ENCODE peak calls at places on chromosomes 2 and 18, in eight cellular contexts. O is K562, C is stomach, W is A549, R is HepG2, E is H1, M is sigmoid colon, J is SK-N-SH. Y is an unnamed sample.

GRCh38 chr2:12168354-12169059 is 422.1 kb downstream of the LPIN1 start:
- DNase-seq in O (no peak), C (no peak), W (no peak), R (no peak), E (no peak), M (no peak), J (no peak), Y (no peak)

GRCh38 chr2:279956-280654 is 7.8 kb downstream of the ALKAL2 start:
- DNase-seq in O (no peak), C (no peak), W (no peak), R (no peak), E (no peak), M (no peak), J (no peak), Y (no peak)

GRCh38 chr2:10242451-10242850 is 60.3 kb upstream of the HPCAL1 start:
- DNase-seq in O (no peak), C (no peak), W (no peak), R (no peak), E (no peak), M (peak), J (no peak), Y (no peak)

GRCh38 chr2:205700331-205701132 is 18.2 kb downstream of the NRP2 start:
- DNase-seq in O (no peak), C (no peak), W (peak), R (peak), E (no peak), M (no peak), J (no peak), Y (peak)

GRCh38 chr18:73535189-73535588 is 612.4 kb downstream of the FBXO15 start:
- DNase-seq in O (no peak), C (no peak), W (no peak), R (no peak), E (no peak), M (no peak), J (no peak), Y (no peak)

GRCh38 chr2:162475661-162476060 is 131.7 kb downstream of the GCA start:
- DNase-seq in O (no peak), C (no peak), W (no peak), R (no peak), E (no peak), M (no peak), J (no peak), Y (no peak)

GRCh38 chr18:9708882-9709877 is 1.1 kb downstream of the RAB31 start:
- DNase-seq in O (peak), C (no peak), W (no peak), R (no peak), E (no peak), M (peak), J (no peak), Y (peak)

GRCh38 chr2:172253190-172254052 is 150.7 kb upstream of the DLX2 start:
- DNase-seq in O (peak), C (peak), W (peak), R (peak), E (no peak), M (no peak), J (peak), Y (no peak)

GRCh38 chr18:52652451-52652850 is 312.5 kb downstream of the DCC start:
- DNase-seq in O (no peak), C (no peak), W (no peak), R (no peak), E (no peak), M (no peak), J (no peak), Y (no peak)

GRCh38 chr2:61151434-61151833 is 10.6 kb upstream of the C2orf74 start:
- DNase-seq in O (no peak), C (no peak), W (no peak), R (no peak), E (no peak), M (no peak), J (no peak), Y (no peak)

GRCh38 chr2:3076848-3077735 is 300.5 kb downstream of the EIPR1 start:
- DNase-seq in O (no peak), C (no peak), W (no peak), R (no peak), E (no peak), M (no peak), J (peak), Y (no peak)

GRCh38 chr2:219058541-219059374 is 2.0 kb downstream of the IHH start:
- DNase-seq in O (peak), C (peak), W (no peak), R (peak), E (no peak), M (no peak), J (peak), Y (no peak)

DNA sequence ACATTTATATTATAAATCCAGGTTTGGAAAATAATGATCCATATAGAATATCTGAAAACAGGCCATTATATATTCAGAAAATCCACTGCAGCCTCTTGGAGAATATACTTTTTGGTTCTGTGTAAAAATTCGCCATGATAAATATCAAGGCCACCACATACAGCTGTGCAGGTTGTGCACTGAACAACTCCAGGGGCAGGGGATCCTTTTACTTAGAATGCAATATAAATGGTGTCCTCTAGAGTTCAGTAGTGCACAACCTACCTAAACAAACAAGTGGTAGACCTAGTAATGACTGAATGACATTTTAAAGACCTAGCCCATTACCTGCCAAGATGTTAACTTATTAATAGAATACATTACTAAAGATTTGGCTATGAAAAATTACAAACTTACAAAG is 22.4 kb downstream of the MOGAT1 start:
- DNase-seq in O (no peak), C (no peak), W (peak), R (peak), E (no peak), M (no peak), J (no peak), Y (no peak)
- TF ChIP-seq CTCF in O (peak), C (no peak), W (peak), R (peak), E (no peak), M (no peak), J (no peak), Y (no peak)

DNA sequence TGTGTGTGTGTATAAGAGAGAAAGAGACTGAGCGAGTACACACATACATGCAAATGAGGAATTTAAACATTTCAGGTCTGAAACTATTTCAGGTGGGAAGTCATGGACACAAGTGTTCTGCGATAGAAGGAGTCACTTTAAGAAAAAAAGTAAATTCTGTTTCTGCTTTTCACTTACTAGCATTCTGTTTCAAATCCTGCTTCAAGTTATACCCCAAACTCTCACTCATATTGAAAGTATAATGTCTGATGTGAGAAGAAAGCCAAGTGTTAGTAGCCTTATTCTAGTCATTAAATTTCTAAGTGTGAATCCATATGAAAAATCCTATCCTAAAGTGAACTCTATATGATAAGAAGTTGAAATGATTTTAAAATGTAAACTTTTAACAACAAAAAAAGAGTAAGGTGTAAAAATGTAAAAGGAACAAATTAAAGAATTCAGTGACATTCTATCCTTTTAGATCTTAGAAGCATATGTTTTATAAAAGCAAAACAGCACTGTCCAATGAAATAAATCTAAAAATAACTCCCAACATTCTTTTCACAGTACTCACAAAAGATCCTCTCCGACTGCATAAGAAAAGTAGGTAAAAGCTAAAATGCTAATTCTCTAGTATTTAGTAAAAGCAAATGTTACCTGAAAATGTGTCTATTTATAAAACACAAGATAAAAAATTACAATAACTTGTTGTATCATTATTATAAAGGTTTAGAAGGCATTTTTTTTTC is 570.6 kb downstream of the ZEB2 start:
- DNase-seq in O (no peak), C (no peak), W (no peak), R (no peak), E (no peak), M (no peak), J (no peak), Y (no peak)
- H3K4me3 ChIP-seq in O (no peak), C (no peak), W (no peak), R (no peak), E (no peak), M (no peak), J (no peak), Y (no peak)

DNA sequence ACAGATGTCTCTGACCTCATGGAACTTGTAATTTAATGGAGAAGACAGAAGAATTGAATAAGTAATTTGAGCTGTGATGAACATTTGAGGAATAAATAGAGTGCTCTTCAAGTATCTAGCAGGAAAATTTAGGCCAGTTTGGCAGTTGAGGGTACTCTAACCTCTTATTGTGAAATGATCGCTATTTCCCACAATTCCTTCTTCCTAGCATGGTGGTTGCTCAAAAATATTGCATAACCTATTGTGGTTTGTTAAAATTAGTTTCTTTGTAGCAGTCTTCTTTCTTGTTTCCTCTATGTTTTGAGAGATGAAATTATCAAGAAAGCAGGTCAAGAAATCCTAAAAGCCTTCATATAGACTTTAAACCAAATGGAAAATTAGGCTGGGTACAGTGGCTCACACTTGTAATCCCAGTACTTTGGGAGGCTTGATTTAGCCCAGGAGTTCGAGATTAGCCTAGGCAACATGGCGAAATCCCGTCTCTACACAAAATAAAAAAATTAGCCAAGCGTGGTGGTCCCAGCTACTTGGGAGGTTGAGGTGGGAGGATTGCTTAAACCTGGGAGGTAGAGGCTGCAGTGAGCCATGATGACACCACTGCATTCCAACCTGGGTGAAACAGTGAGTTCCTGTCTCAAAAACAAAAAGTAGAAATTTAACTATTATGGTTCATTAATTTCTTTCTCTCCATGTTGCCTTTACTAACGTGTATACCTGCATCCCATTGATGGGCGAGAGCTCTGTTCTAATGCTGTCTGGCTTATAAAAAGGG is 58.7 kb downstream of the RBKS start:
- DNase-seq in O (no peak), C (no peak), W (no peak), R (no peak), E (no peak), M (no peak), J (no peak), Y (no peak)
- TF ChIP-seq EP300 in O (no peak), C (no peak), W (no peak), R (no peak), E (no peak), M (no peak), J (no peak), Y (no peak)

GRCh38 chr2:54503828-54504227 is 47.7 kb downstream of the SPTBN1 start:
- DNase-seq in O (no peak), C (no peak), W (no peak), R (no peak), E (no peak), M (no peak), J (no peak), Y (no peak)

GRCh38 chr2:54500404-54501147 is 44.4 kb downstream of the SPTBN1 start:
- DNase-seq in O (no peak), C (no peak), W (no peak), R (no peak), E (no peak), M (peak), J (no peak), Y (no peak)

GRCh38 chr2:54504866-54505265 is 48.7 kb downstream of the SPTBN1 start:
- DNase-seq in O (no peak), C (no peak), W (no peak), R (no peak), E (no peak), M (no peak), J (no peak), Y (no peak)

GRCh38 chr2:54502731-54503130 is 46.6 kb downstream of the SPTBN1 start:
- DNase-seq in O (no peak), C (no peak), W (no peak), R (no peak), E (no peak), M (no peak), J (no peak), Y (no peak)

DNA sequence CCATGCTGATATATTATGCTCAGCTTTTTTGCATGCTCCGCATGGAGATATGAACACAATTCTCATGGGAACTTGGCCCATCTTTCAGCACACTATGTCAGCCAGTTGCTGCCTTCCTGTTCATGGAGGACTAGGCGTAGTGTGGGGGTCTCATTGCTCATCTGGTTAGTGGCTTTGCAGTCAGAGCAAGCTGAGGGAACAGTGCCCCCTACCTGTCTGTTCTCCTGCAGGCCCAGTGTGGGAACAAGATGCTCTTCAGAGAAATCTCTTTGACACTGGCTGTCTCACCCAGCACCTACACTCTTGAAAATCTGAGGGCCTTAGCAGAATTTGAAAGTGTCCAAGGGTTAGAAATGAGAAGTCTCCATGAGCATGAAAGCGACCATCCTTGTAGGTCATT is 47.1 kb downstream of the SPTBN1 start:
- DNase-seq in O (peak), C (no peak), W (no peak), R (peak), E (no peak), M (no peak), J (peak), Y (no peak)
- TF ChIP-seq CTCF in O (peak), C (peak), W (peak), R (peak), E (peak), M (no peak), J (peak), Y (no peak)

GRCh38 chr18:49026501-49027378 is 76.0 kb upstream of the SMAD7 start:
- DNase-seq in O (no peak), C (peak), W (no peak), R (no peak), E (no peak), M (no peak), J (no peak), Y (no peak)
- H3K4me3 ChIP-seq in O (no peak), C (no peak), W (no peak), R (no peak), E (no peak), M (no peak), J (no peak), Y (no peak)

GRCh38 chr2:235744161-235744560 is 250.3 kb downstream of the AGAP1 start:
- DNase-seq in O (no peak), C (no peak), W (no peak), R (no peak), E (no peak), M (no peak), J (no peak), Y (no peak)

GRCh38 chr2:235745597-235745996 is 251.8 kb downstream of the AGAP1 start:
- DNase-seq in O (no peak), C (no peak), W (no peak), R (no peak), E (no peak), M (no peak), J (no peak), Y (no peak)

GRCh38 chr2:235747001-235747867 is 253.4 kb downstream of the AGAP1 start:
- DNase-seq in O (no peak), C (no peak), W (no peak), R (no peak), E (no peak), M (no peak), J (no peak), Y (no peak)

GRCh38 chr2:235747868-235748144 is 254.0 kb downstream of the AGAP1 start:
- DNase-seq in O (no peak), C (no peak), W (no peak), R (no peak), E (no peak), M (no peak), J (no peak), Y (no peak)

DNA sequence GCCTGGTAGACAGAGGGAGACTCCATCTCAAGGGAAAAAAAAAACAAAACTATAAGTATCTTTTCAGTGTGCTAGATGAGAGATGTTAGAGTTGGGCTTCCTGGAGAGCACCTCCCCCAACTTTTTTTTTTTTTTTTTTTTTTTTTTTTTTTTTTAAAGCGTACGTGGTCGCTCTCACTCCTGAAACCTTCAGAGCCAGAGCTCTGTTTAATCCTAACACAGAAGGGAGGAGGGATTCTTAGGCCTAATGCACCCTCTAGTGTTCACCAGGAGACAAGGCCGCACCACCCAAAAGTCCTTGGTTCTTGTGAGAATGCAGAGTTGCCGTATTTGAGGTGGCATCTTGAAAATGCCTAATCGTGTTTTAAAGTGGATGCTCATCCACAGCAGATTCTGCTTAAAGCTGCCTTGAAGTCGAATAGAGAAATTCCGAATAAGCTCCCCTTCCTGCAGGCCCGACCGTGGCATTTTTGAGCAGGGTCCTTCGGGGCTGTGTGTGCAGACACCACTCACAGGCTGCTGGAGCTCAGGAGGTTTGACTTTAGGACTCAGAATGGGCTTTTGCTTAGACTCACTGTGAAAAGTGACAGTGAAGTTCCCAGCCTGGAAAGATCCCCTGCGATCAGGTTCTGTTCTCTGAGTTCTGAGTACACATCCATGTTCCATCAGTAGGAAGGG is 252.6 kb downstream of the AGAP1 start:
- DNase-seq in O (peak), C (peak), W (peak), R (peak), E (no peak), M (peak), J (peak), Y (peak)
- TF ChIP-seq EP300 in O (no peak), C (no peak), W (no peak), R (no peak), E (no peak), M (no peak), J (no peak), Y (no peak)

DNA sequence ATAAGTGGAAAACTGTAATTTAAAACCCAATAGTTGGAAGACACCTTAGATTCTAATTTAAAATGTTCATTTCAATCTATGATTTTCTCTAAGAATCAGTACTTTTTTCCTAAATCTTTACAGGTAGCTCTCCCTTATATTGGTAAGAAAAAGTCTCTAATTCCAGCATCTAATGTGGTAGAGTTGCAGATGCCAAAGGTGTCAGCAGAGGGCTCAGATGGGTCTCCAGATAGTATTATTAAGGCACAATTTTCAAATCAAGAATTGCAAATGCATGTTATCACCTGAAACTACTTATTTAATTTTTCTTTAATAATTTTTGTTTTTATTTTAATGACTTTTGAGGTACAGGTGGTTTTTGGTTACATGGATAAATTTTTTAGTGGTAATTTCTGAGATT is 25.5 kb upstream of the ITGA4 start:
- DNase-seq in O (no peak), C (no peak), W (no peak), R (no peak), E (no peak), M (no peak), J (no peak), Y (no peak)
- TF ChIP-seq CTCF in O (no peak), C (no peak), W (no peak), R (no peak), E (no peak), M (no peak), J (no peak), Y (no peak)

DNA sequence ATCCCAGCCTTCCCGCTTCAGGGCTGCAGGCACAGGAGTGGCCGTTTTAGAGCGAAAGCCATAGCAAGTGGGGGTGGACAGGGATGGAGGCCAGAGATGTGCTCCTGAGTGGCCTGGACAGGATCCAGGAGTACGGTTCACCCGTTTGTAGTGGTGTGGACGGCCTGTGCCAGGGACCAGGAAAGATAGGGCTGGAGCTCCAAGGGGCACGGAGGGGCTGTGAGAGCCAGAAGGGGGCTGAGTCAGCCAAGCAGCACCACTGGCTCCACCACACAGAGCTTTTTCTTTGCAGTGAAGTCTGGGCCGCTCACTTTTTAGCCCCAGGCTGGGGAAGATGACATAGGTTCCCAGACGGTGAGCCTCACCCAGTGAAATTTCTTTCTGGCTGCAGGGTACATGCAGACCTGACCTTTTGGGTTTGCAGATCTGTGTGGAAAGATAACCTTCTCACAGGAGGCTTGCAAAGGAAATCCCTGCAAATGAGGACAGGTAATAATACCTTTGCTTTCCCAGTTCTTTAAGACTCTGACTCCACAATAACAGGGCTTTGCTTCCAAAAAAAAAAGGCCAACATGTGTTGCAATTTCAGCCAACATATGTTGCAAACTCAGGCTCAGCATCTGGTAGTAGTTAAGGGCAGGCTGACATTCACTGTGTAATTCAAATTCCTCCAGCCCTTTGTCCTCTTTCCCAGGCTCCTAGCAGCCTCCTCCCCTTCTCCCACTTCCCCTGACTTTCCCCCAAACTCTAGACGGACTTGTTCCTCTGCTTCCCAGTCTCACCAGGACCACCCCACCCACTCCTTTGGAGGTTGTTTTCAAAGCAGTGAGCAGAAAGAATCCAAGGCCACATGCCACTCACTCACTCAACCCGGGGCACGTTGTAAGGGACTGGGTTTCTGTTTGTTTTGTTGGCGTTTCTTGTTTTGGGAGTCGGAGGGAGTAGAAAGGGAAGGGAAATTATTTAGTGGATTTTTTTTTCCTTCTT is 20.3 kb upstream of the LAPTM4A start:
- DNase-seq in O (no peak), C (no peak), W (peak), R (peak), E (peak), M (peak), J (peak), Y (peak)
- H3K4me3 ChIP-seq in O (no peak), C (no peak), W (no peak), R (peak), E (no peak), M (peak), J (peak), Y (peak)